ENCODE peak calls at places on chromosomes 5 and 9, in six cellular contexts. One of them, this sample, is unnamed.

GRCh38 chr5:158765407-158765806 is 334.3 kb downstream of the EBF1 start:
- DNase-seq in K562: no peak
- DNase-seq in endothelial cell of umbilical vein: no peak
- DNase-seq in HepG2: no peak
- DNase-seq in GM12878: no peak
- DNase-seq in A549: no peak
- DNase-seq in this sample: no peak

GRCh38 chr9:36486454-36486932 is 86.2 kb upstream of the MELK start:
- DNase-seq in GM12878: no peak
- DNase-seq in K562: peak
- DNase-seq in A549: no peak
- DNase-seq in endothelial cell of umbilical vein: peak
- DNase-seq in HepG2: no peak
- DNase-seq in this sample: no peak

GRCh38 chr9:133998915-133999580 is 6.9 kb upstream of the VAV2 start:
- DNase-seq in K562: no peak
- DNase-seq in HepG2: no peak
- DNase-seq in endothelial cell of umbilical vein: no peak
- DNase-seq in GM12878: no peak
- DNase-seq in A549: no peak
- DNase-seq in this sample: no peak

GRCh38 chr5:174446446-174446845 is 277.9 kb upstream of the MSX2 start:
- DNase-seq in endothelial cell of umbilical vein: no peak
- DNase-seq in K562: no peak
- DNase-seq in A549: no peak
- DNase-seq in GM12878: no peak
- DNase-seq in HepG2: no peak
- DNase-seq in this sample: no peak

GRCh38 chr5:105840800-105841199 is 1829.9 kb downstream of the EFNA5 start:
- DNase-seq in A549: no peak
- DNase-seq in endothelial cell of umbilical vein: peak
- DNase-seq in HepG2: no peak
- DNase-seq in K562: peak
- DNase-seq in GM12878: no peak
- DNase-seq in this sample: no peak

GRCh38 chr5:143126121-143127019 is 277.1 kb downstream of the NR3C1 start:
- DNase-seq in GM12878: peak
- DNase-seq in HepG2: no peak
- DNase-seq in endothelial cell of umbilical vein: peak
- DNase-seq in K562: no peak
- DNase-seq in A549: no peak
- DNase-seq in this sample: no peak

GRCh38 chr5:113090336-113091106 is 113.9 kb downstream of the DCP2 start:
- DNase-seq in K562: no peak
- DNase-seq in endothelial cell of umbilical vein: peak
- DNase-seq in A549: no peak
- DNase-seq in GM12878: no peak
- DNase-seq in HepG2: no peak
- DNase-seq in this sample: no peak

GRCh38 chr5:115324021-115324420 is 27.6 kb upstream of the CCDC112 start:
- DNase-seq in A549: no peak
- DNase-seq in HepG2: no peak
- DNase-seq in K562: no peak
- DNase-seq in endothelial cell of umbilical vein: no peak
- DNase-seq in GM12878: no peak
- DNase-seq in this sample: no peak

GRCh38 chr9:129840024-129840423 is 4.8 kb downstream of the USP20 start:
- DNase-seq in A549: no peak
- DNase-seq in K562: no peak
- DNase-seq in GM12878: no peak
- DNase-seq in endothelial cell of umbilical vein: no peak
- DNase-seq in HepG2: no peak
- DNase-seq in this sample: no peak

GRCh38 chr5:173234129-173234793 is 745 bp downstream of the NKX2-5 start:
- DNase-seq in K562: no peak
- DNase-seq in HepG2: no peak
- DNase-seq in A549: peak
- DNase-seq in endothelial cell of umbilical vein: no peak
- DNase-seq in GM12878: no peak
- DNase-seq in this sample: no peak

GRCh38 chr9:131447148-131447547 is 53.3 kb downstream of the PRRC2B start:
- DNase-seq in K562: no peak
- DNase-seq in endothelial cell of umbilical vein: no peak
- DNase-seq in HepG2: no peak
- DNase-seq in GM12878: no peak
- DNase-seq in A549: no peak
- DNase-seq in this sample: no peak

GRCh38 chr5:56481147-56481997 is 248.2 kb upstream of the ANKRD55 start:
- DNase-seq in HepG2: peak
- DNase-seq in endothelial cell of umbilical vein: peak
- DNase-seq in A549: no peak
- DNase-seq in GM12878: peak
- DNase-seq in K562: no peak
- DNase-seq in this sample: peak

GRCh38 chr5:65268520-65268919 is 213.2 kb downstream of the ADAMTS6 start:
- DNase-seq in GM12878: no peak
- DNase-seq in A549: no peak
- DNase-seq in K562: no peak
- DNase-seq in endothelial cell of umbilical vein: no peak
- DNase-seq in HepG2: no peak
- DNase-seq in this sample: no peak

GRCh38 chr5:154477382-154478223 is 424 bp downstream of the HAND1 start:
- DNase-seq in GM12878: no peak
- DNase-seq in A549: peak
- DNase-seq in K562: no peak
- DNase-seq in HepG2: no peak
- DNase-seq in endothelial cell of umbilical vein: peak
- DNase-seq in this sample: no peak

GRCh38 chr5:124972703-124973102 is 226.3 kb upstream of the ZNF608 start:
- DNase-seq in A549: no peak
- DNase-seq in GM12878: no peak
- DNase-seq in endothelial cell of umbilical vein: no peak
- DNase-seq in HepG2: no peak
- DNase-seq in K562: no peak
- DNase-seq in this sample: no peak

GRCh38 chr5:17228833-17229291 is 11.4 kb downstream of the BASP1 start:
- DNase-seq in endothelial cell of umbilical vein: peak
- DNase-seq in K562: no peak
- DNase-seq in GM12878: peak
- DNase-seq in HepG2: no peak
- DNase-seq in A549: no peak
- DNase-seq in this sample: no peak

GRCh38 chr9:76216161-76216649 is 178.0 kb downstream of the RFK start:
- DNase-seq in HepG2: no peak
- DNase-seq in endothelial cell of umbilical vein: peak
- DNase-seq in K562: no peak
- DNase-seq in GM12878: no peak
- DNase-seq in A549: peak
- DNase-seq in this sample: peak

GRCh38 chr9:14226855-14227532 is 86.9 kb downstream of the NFIB start:
- DNase-seq in A549: no peak
- DNase-seq in endothelial cell of umbilical vein: no peak
- DNase-seq in GM12878: no peak
- DNase-seq in HepG2: no peak
- DNase-seq in K562: no peak
- DNase-seq in this sample: no peak

GRCh38 chr9:109880276-109881169 is 100.5 kb downstream of the PALM2AKAP2 start:
- DNase-seq in HepG2: peak
- DNase-seq in A549: peak
- DNase-seq in endothelial cell of umbilical vein: peak
- DNase-seq in GM12878: no peak
- DNase-seq in K562: peak
- DNase-seq in this sample: peak

GRCh38 chr9:121445986-121446385 is 53.7 kb downstream of the GGTA1 start:
- DNase-seq in GM12878: no peak
- DNase-seq in K562: no peak
- DNase-seq in endothelial cell of umbilical vein: no peak
- DNase-seq in A549: peak
- DNase-seq in HepG2: no peak
- DNase-seq in this sample: peak

GRCh38 chr9:137138058-137138697 is 776 bp upstream of the GRIN1 start:
- DNase-seq in K562: peak
- DNase-seq in endothelial cell of umbilical vein: no peak
- DNase-seq in A549: peak
- DNase-seq in GM12878: no peak
- DNase-seq in HepG2: no peak
- DNase-seq in this sample: no peak

GRCh38 chr5:135053278-135053677 is 19.2 kb upstream of the PITX1 start:
- DNase-seq in endothelial cell of umbilical vein: no peak
- DNase-seq in GM12878: peak
- DNase-seq in K562: no peak
- DNase-seq in HepG2: no peak
- DNase-seq in A549: no peak
- DNase-seq in this sample: peak

GRCh38 chr9:94779101-94779500 is 52.6 kb downstream of the AOPEP start:
- DNase-seq in K562: peak
- DNase-seq in HepG2: no peak
- DNase-seq in A549: peak
- DNase-seq in endothelial cell of umbilical vein: no peak
- DNase-seq in GM12878: no peak
- DNase-seq in this sample: no peak

GRCh38 chr9:78295731-78296130 is 1.2 kb upstream of the PSAT1 start:
- DNase-seq in endothelial cell of umbilical vein: no peak
- DNase-seq in K562: no peak
- DNase-seq in A549: no peak
- DNase-seq in GM12878: no peak
- DNase-seq in HepG2: peak
- DNase-seq in this sample: no peak

GRCh38 chr5:175778951-175779475 is 92.4 kb upstream of the CPLX2 start:
- DNase-seq in K562: no peak
- DNase-seq in endothelial cell of umbilical vein: no peak
- DNase-seq in GM12878: no peak
- DNase-seq in A549: peak
- DNase-seq in HepG2: peak
- DNase-seq in this sample: no peak

GRCh38 chr9:99954108-99954507 is 47.7 kb downstream of the STX17 start:
- DNase-seq in endothelial cell of umbilical vein: no peak
- DNase-seq in HepG2: no peak
- DNase-seq in A549: no peak
- DNase-seq in K562: no peak
- DNase-seq in GM12878: no peak
- DNase-seq in this sample: no peak

GRCh38 chr9:110099236-110099741 is 108.7 kb downstream of the C9orf152 start:
- DNase-seq in endothelial cell of umbilical vein: peak
- DNase-seq in GM12878: no peak
- DNase-seq in HepG2: no peak
- DNase-seq in A549: no peak
- DNase-seq in K562: no peak
- DNase-seq in this sample: peak

GRCh38 chr5:94469889-94470288 is 148.5 kb downstream of the KIAA0825 start:
- DNase-seq in GM12878: no peak
- DNase-seq in endothelial cell of umbilical vein: no peak
- DNase-seq in HepG2: no peak
- DNase-seq in K562: no peak
- DNase-seq in A549: no peak
- DNase-seq in this sample: no peak

GRCh38 chr9:119227422-119227821 is 141.8 kb downstream of the BRINP1 start:
- DNase-seq in K562: no peak
- DNase-seq in HepG2: no peak
- DNase-seq in A549: no peak
- DNase-seq in endothelial cell of umbilical vein: no peak
- DNase-seq in GM12878: no peak
- DNase-seq in this sample: no peak

GRCh38 chr5:55154893-55155292 is 5.1 kb upstream of the GPX8 start:
- DNase-seq in endothelial cell of umbilical vein: peak
- DNase-seq in K562: no peak
- DNase-seq in A549: no peak
- DNase-seq in HepG2: no peak
- DNase-seq in GM12878: no peak
- DNase-seq in this sample: no peak

GRCh38 chr5:55159763-55160492 is at the start of gene GPX8:
- DNase-seq in GM12878: no peak
- DNase-seq in A549: peak
- DNase-seq in HepG2: peak
- DNase-seq in K562: peak
- DNase-seq in endothelial cell of umbilical vein: peak
- DNase-seq in this sample: peak

GRCh38 chr5:55160493-55161209 is 680 bp downstream of the GPX8 start:
- DNase-seq in GM12878: no peak
- DNase-seq in K562: peak
- DNase-seq in A549: peak
- DNase-seq in HepG2: no peak
- DNase-seq in endothelial cell of umbilical vein: peak
- DNase-seq in this sample: no peak
- TF ChIP-seq MYC in GM12878: no peak
- TF ChIP-seq MYC in K562: no peak
- TF ChIP-seq MYC in A549: no peak
- TF ChIP-seq MYC in HepG2: no peak
- TF ChIP-seq MYC in endothelial cell of umbilical vein: no peak
- TF ChIP-seq MYC in this sample: no peak

GRCh38 chr9:101951598-101951997 is 213.2 kb upstream of the GRIN3A start:
- DNase-seq in A549: no peak
- DNase-seq in HepG2: no peak
- DNase-seq in K562: no peak
- DNase-seq in endothelial cell of umbilical vein: no peak
- DNase-seq in GM12878: no peak
- DNase-seq in this sample: no peak
- TF ChIP-seq POLR2A in A549: no peak
- TF ChIP-seq POLR2A in HepG2: no peak
- TF ChIP-seq POLR2A in K562: no peak
- TF ChIP-seq POLR2A in endothelial cell of umbilical vein: no peak
- TF ChIP-seq POLR2A in GM12878: no peak
- TF ChIP-seq POLR2A in this sample: no peak

GRCh38 chr9:107705521-107705920 is 216.0 kb upstream of the KLF4 start:
- DNase-seq in K562: no peak
- DNase-seq in A549: no peak
- DNase-seq in endothelial cell of umbilical vein: no peak
- DNase-seq in HepG2: no peak
- DNase-seq in GM12878: no peak
- DNase-seq in this sample: no peak
- TF ChIP-seq MYC in K562: no peak
- TF ChIP-seq MYC in A549: no peak
- TF ChIP-seq MYC in endothelial cell of umbilical vein: no peak
- TF ChIP-seq MYC in HepG2: no peak
- TF ChIP-seq MYC in GM12878: no peak
- TF ChIP-seq MYC in this sample: no peak

DNA sequence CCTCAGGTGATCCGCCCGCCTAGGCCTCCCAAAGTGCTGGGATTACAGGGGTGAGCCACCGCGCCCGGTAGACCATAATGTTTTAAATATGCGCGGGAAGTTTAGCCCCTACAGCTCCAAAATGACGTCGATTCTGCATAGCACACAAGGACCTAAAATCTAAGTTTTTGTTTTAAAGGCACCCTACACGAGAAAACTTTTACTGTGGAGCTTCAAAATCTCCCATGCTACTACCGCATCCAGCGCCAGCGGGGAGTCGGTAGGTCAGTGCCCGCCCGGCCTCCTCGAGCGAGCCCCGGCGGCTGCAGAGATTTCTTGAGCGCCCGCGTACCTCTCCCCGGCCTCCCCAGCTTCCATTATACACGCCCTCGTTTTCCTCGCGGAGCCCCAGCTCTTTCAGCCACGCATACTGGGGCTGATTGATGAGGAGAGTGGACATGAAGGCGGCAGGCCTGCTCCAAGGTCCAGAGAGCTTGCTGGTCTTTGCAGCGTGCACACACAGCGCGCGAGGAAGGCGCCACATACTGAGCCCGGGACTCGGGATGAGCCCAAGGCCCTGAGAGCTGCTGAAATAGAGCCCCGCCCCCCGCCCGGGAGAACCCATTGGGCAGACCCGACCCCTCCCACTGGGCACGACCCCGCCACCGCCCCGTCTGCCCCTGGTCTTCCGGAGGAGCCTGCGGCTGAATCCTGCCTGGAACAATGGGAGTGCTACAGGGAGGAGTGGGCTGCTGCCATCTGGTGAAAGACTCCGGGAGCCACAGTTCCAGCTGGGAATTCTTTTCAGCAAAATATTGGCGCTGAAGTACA is at the start of gene ALDH7A1:
- DNase-seq in endothelial cell of umbilical vein: peak
- DNase-seq in K562: no peak
- DNase-seq in HepG2: peak
- DNase-seq in A549: peak
- DNase-seq in GM12878: no peak
- DNase-seq in this sample: peak
- TF ChIP-seq POLR2A in endothelial cell of umbilical vein: peak
- TF ChIP-seq POLR2A in K562: no peak
- TF ChIP-seq POLR2A in HepG2: peak
- TF ChIP-seq POLR2A in A549: peak
- TF ChIP-seq POLR2A in GM12878: no peak
- TF ChIP-seq POLR2A in this sample: no peak

This sample was measured in NB4.